ENCODE peak calls at places on chromosome 3, in five cellular contexts. One of them, this sample, is unnamed.

GRCh38 chr3:66582721-66583141 is 81.9 kb upstream of the LRIG1 start:
- DNase-seq in ELR: no peak
- DNase-seq in tibial artery: no peak
- DNase-seq in Panc1: no peak
- DNase-seq in memory B cell: peak; percentile 5
- DNase-seq in this sample: no peak

GRCh38 chr3:13016083-13016725 is 57.0 kb downstream of the IQSEC1 start:
- DNase-seq in ELR: no peak
- DNase-seq in tibial artery: peak; percentile 86
- DNase-seq in Panc1: no peak
- DNase-seq in memory B cell: peak; percentile 69
- DNase-seq in this sample: no peak

GRCh38 chr3:150737874-150738679 is 24.9 kb downstream of the SIAH2 start:
- DNase-seq in ELR: peak; percentile 47
- DNase-seq in tibial artery: no peak
- DNase-seq in Panc1: no peak
- DNase-seq in memory B cell: no peak
- DNase-seq in this sample: peak; percentile 70

GRCh38 chr3:147945968-147946519 is 536.9 kb downstream of the ZIC1 start:
- DNase-seq in ELR: peak; percentile 86
- DNase-seq in tibial artery: no peak
- DNase-seq in Panc1: peak; percentile 42
- DNase-seq in memory B cell: no peak
- DNase-seq in this sample: peak; percentile 75

GRCh38 chr3:159989973-159990846 is 1.6 kb downstream of the IL12A start:
- DNase-seq in ELR: peak; percentile 15
- DNase-seq in tibial artery: no peak
- DNase-seq in Panc1: no peak
- DNase-seq in memory B cell: no peak
- DNase-seq in this sample: no peak

GRCh38 chr3:128307029-128307633 is 153.8 kb downstream of the EEFSEC start:
- DNase-seq in ELR: peak; percentile 9
- DNase-seq in tibial artery: no peak
- DNase-seq in Panc1: no peak
- DNase-seq in memory B cell: no peak
- DNase-seq in this sample: no peak

GRCh38 chr3:31275038-31275562 is 257.6 kb upstream of the STT3B start:
- DNase-seq in ELR: peak; percentile 68
- DNase-seq in tibial artery: no peak
- DNase-seq in Panc1: no peak
- DNase-seq in memory B cell: no peak
- DNase-seq in this sample: peak; percentile 21

GRCh38 chr3:18135083-18135814 is 289.9 kb downstream of the SATB1 start:
- DNase-seq in ELR: no peak
- DNase-seq in tibial artery: no peak
- DNase-seq in Panc1: no peak
- DNase-seq in memory B cell: no peak
- DNase-seq in this sample: no peak

GRCh38 chr3:32347286-32348125 is 44.1 kb upstream of the CMTM7 start:
- DNase-seq in ELR: no peak
- DNase-seq in tibial artery: no peak
- DNase-seq in Panc1: no peak
- DNase-seq in memory B cell: no peak
- DNase-seq in this sample: no peak

GRCh38 chr3:58487140-58487886 is 4.6 kb upstream of the KCTD6 start:
- DNase-seq in ELR: peak; percentile 87
- DNase-seq in tibial artery: peak; percentile 69
- DNase-seq in Panc1: no peak
- DNase-seq in memory B cell: no peak
- DNase-seq in this sample: peak; percentile 43

GRCh38 chr3:197746214-197746613 is 3.5 kb upstream of the FYTTD1 start:
- DNase-seq in ELR: no peak
- DNase-seq in tibial artery: no peak
- DNase-seq in Panc1: no peak
- DNase-seq in memory B cell: no peak
- DNase-seq in this sample: no peak

GRCh38 chr3:106229495-106230278 is 360.9 kb upstream of the CBLB start:
- DNase-seq in ELR: no peak
- DNase-seq in tibial artery: no peak
- DNase-seq in Panc1: no peak
- DNase-seq in memory B cell: no peak
- DNase-seq in this sample: no peak

GRCh38 chr3:19792388-19792787 is 141.6 kb downstream of the EFHB start:
- DNase-seq in ELR: no peak
- DNase-seq in tibial artery: no peak
- DNase-seq in Panc1: no peak
- DNase-seq in memory B cell: no peak
- DNase-seq in this sample: no peak

GRCh38 chr3:142394921-142395622 is 52.8 kb downstream of the XRN1 start:
- DNase-seq in ELR: no peak
- DNase-seq in tibial artery: no peak
- DNase-seq in Panc1: no peak
- DNase-seq in memory B cell: no peak
- DNase-seq in this sample: no peak

GRCh38 chr3:72041531-72041930 is 256.6 kb upstream of the PROK2 start:
- DNase-seq in ELR: no peak
- DNase-seq in tibial artery: no peak
- DNase-seq in Panc1: no peak
- DNase-seq in memory B cell: no peak
- DNase-seq in this sample: no peak

GRCh38 chr3:49792371-49793150 is 6.2 kb upstream of the IP6K1 start:
- DNase-seq in ELR: no peak
- DNase-seq in tibial artery: peak; percentile 58
- DNase-seq in Panc1: no peak
- DNase-seq in memory B cell: no peak
- DNase-seq in this sample: no peak

GRCh38 chr3:118949113-118949760 is 85.4 kb downstream of the IGSF11 start:
- DNase-seq in ELR: no peak
- DNase-seq in tibial artery: no peak
- DNase-seq in Panc1: no peak
- DNase-seq in memory B cell: no peak
- DNase-seq in this sample: no peak

GRCh38 chr3:158539414-158540014 is 31.5 kb upstream of the MLF1 start:
- DNase-seq in ELR: peak; percentile 71
- DNase-seq in tibial artery: no peak
- DNase-seq in Panc1: peak; percentile 18
- DNase-seq in memory B cell: peak; percentile 7
- DNase-seq in this sample: peak; percentile 70

GRCh38 chr3:57655727-57656126 is 37.1 kb downstream of the DENND6A start:
- DNase-seq in ELR: no peak
- DNase-seq in tibial artery: no peak
- DNase-seq in Panc1: no peak
- DNase-seq in memory B cell: no peak
- DNase-seq in this sample: no peak

GRCh38 chr3:195258449-195259145 is 12.4 kb downstream of the XXYLT1 start:
- DNase-seq in ELR: no peak
- DNase-seq in tibial artery: peak; percentile 42
- DNase-seq in Panc1: no peak
- DNase-seq in memory B cell: no peak
- DNase-seq in this sample: no peak

GRCh38 chr3:39910828-39911464 is 101.5 kb downstream of the MYRIP start:
- DNase-seq in ELR: peak; percentile 90
- DNase-seq in tibial artery: no peak
- DNase-seq in Panc1: no peak
- DNase-seq in memory B cell: no peak
- DNase-seq in this sample: peak; percentile 49

GRCh38 chr3:48155122-48155521 is 33.1 kb downstream of the CDC25A start:
- DNase-seq in ELR: peak; percentile 92
- DNase-seq in tibial artery: no peak
- DNase-seq in Panc1: no peak
- DNase-seq in memory B cell: no peak
- DNase-seq in this sample: peak; percentile 26

GRCh38 chr3:187639912-187640822 is 30.0 kb downstream of the SST start:
- DNase-seq in ELR: no peak
- DNase-seq in tibial artery: no peak
- DNase-seq in Panc1: no peak
- DNase-seq in memory B cell: no peak
- DNase-seq in this sample: no peak

GRCh38 chr3:13501056-13501455 is 20.9 kb downstream of the HDAC11 start:
- DNase-seq in ELR: no peak
- DNase-seq in tibial artery: peak; percentile 48
- DNase-seq in Panc1: no peak
- DNase-seq in memory B cell: no peak
- DNase-seq in this sample: no peak

GRCh38 chr3:3998140-3998977 is 199.1 kb downstream of the LRRN1 start:
- DNase-seq in ELR: peak; percentile 4
- DNase-seq in tibial artery: no peak
- DNase-seq in Panc1: peak; percentile 36
- DNase-seq in memory B cell: peak; percentile 42
- DNase-seq in this sample: peak; percentile 38

GRCh38 chr3:107525101-107525953 is 2.6 kb downstream of the BBX start:
- DNase-seq in ELR: peak; percentile 60
- DNase-seq in tibial artery: peak; percentile 81
- DNase-seq in Panc1: no peak
- DNase-seq in memory B cell: peak; percentile 3
- DNase-seq in this sample: peak; percentile 44

GRCh38 chr3:171809513-171810277 is 588 bp downstream of the PLD1 start:
- DNase-seq in ELR: peak; percentile 92
- DNase-seq in tibial artery: peak; percentile 96
- DNase-seq in Panc1: no peak
- DNase-seq in memory B cell: no peak
- DNase-seq in this sample: peak; percentile 83

GRCh38 chr3:183492849-183493179 is 62.7 kb downstream of the KLHL6 start:
- DNase-seq in ELR: no peak
- DNase-seq in tibial artery: no peak
- DNase-seq in Panc1: no peak
- DNase-seq in memory B cell: no peak
- DNase-seq in this sample: no peak

GRCh38 chr3:79490165-79491028 is 277.4 kb downstream of the ROBO1 start:
- DNase-seq in ELR: peak; percentile 7
- DNase-seq in tibial artery: peak; percentile 74
- DNase-seq in Panc1: no peak
- DNase-seq in memory B cell: no peak
- DNase-seq in this sample: no peak

GRCh38 chr3:148974726-148975125 is 16.6 kb upstream of the GYG1 start:
- DNase-seq in ELR: no peak
- DNase-seq in tibial artery: no peak
- DNase-seq in Panc1: no peak
- DNase-seq in memory B cell: no peak
- DNase-seq in this sample: no peak

GRCh38 chr3:10517616-10518015 is 12.2 kb upstream of the ATP2B2 start:
- DNase-seq in ELR: no peak
- DNase-seq in tibial artery: no peak
- DNase-seq in Panc1: no peak
- DNase-seq in memory B cell: no peak
- DNase-seq in this sample: no peak

GRCh38 chr3:134850761-134851160 is 55.7 kb downstream of the EPHB1 start:
- DNase-seq in ELR: no peak
- DNase-seq in tibial artery: no peak
- DNase-seq in Panc1: no peak
- DNase-seq in memory B cell: no peak
- DNase-seq in this sample: no peak

GRCh38 chr3:112900088-112900487 is 53.4 kb upstream of the CD200R1L start:
- DNase-seq in ELR: no peak
- DNase-seq in tibial artery: no peak
- DNase-seq in Panc1: no peak
- DNase-seq in memory B cell: no peak
- DNase-seq in this sample: no peak

GRCh38 chr3:127486337-127486944 is 104.1 kb downstream of the TPRA1 start:
- DNase-seq in ELR: no peak
- DNase-seq in tibial artery: no peak
- DNase-seq in Panc1: no peak
- DNase-seq in memory B cell: no peak
- DNase-seq in this sample: no peak

This sample was measured in Calu3.